ENCODE peak calls at places on chromosomes 11 and 22, in four cellular contexts. S, M, V and K are unnamed samples.

GRCh38 chr22:38696606-38697005 is 4.1 kb downstream of the JOSD1 start:
- DNase-seq in S (no peak), M (peak; percentile 77), V (peak; percentile 61), K (no peak)

GRCh38 chr11:103202048-103202651 is 92.9 kb downstream of the DYNC2H1 start:
- DNase-seq in S (peak; percentile 1), M (no peak), V (peak; percentile 51), K (peak; percentile 4)

GRCh38 chr11:86458294-86459001 is 83.8 kb downstream of the CCDC81 start:
- DNase-seq in S (no peak), M (no peak), V (no peak), K (no peak)

GRCh38 chr11:104547996-104548661 is 350.1 kb downstream of the CASP12 start:
- DNase-seq in S (no peak), M (peak; percentile 34), V (no peak), K (no peak)

GRCh38 chr11:6400431-6401345 is 10.4 kb downstream of the SMPD1 start:
- DNase-seq in S (no peak), M (no peak), V (no peak), K (no peak)

GRCh38 chr11:14971865-14972580 is at the start of gene CALCA:
- DNase-seq in S (no peak), M (no peak), V (no peak), K (no peak)

GRCh38 chr11:5809905-5810792 is 1.4 kb downstream of the OR52N2 start:
- DNase-seq in S (no peak), M (no peak), V (no peak), K (no peak)

GRCh38 chr11:72844356-72844755 is 30.1 kb downstream of the ATG16L2 start:
- DNase-seq in S (no peak), M (no peak), V (no peak), K (peak; percentile 55)

GRCh38 chr11:119584193-119585037 is 144.6 kb downstream of the NECTIN1 start:
- DNase-seq in S (peak; percentile 93), M (peak; percentile 62), V (no peak), K (peak; percentile 5)

GRCh38 chr22:22462813-22463567 is 45.6 kb downstream of the ZNF280B start:
- DNase-seq in S (no peak), M (no peak), V (peak; percentile 30), K (no peak)

GRCh38 chr11:116927163-116927772 is 89.8 kb upstream of the APOA1 start:
- DNase-seq in S (no peak), M (no peak), V (no peak), K (no peak)

GRCh38 chr11:34303028-34303427 is 54.8 kb downstream of the ABTB2 start:
- DNase-seq in S (no peak), M (no peak), V (no peak), K (no peak)

GRCh38 chr22:44337658-44338004 is 24.9 kb upstream of the SHISAL1 start:
- DNase-seq in S (no peak), M (no peak), V (peak; percentile 33), K (no peak)

GRCh38 chr11:117281159-117281558 is 10.0 kb upstream of the BACE1-AS start:
- DNase-seq in S (no peak), M (peak; percentile 77), V (peak; percentile 11), K (peak; percentile 92)

GRCh38 chr11:110921742-110922200 is 209.5 kb upstream of the ARHGAP20 start:
- DNase-seq in S (no peak), M (peak; percentile 28), V (no peak), K (peak; percentile 54)

GRCh38 chr11:83195176-83195531 is 1.6 kb downstream of the ANKRD42 start:
- DNase-seq in S (no peak), M (no peak), V (no peak), K (no peak)

GRCh38 chr11:74276581-74276980 is 34.9 kb downstream of the P4HA3 start:
- DNase-seq in S (no peak), M (no peak), V (no peak), K (no peak)

GRCh38 chr11:113579292-113579940 is 104.2 kb upstream of the DRD2 start:
- DNase-seq in S (no peak), M (no peak), V (no peak), K (no peak)

GRCh38 chr11:102666331-102666957 is 39.1 kb downstream of the MMP27 start:
- DNase-seq in S (peak; percentile 15), M (peak; percentile 21), V (peak; percentile 46), K (no peak)

GRCh38 chr11:111561801-111562325 is 21.3 kb downstream of the LAYN start:
- DNase-seq in S (peak; percentile 38), M (no peak), V (peak; percentile 45), K (peak; percentile 58)

GRCh38 chr11:127919206-127920000 is 668.0 kb downstream of the ETS1 start:
- DNase-seq in S (no peak), M (peak; percentile 65), V (no peak), K (peak; percentile 82)

GRCh38 chr11:46363031-46363407 is 15.8 kb downstream of the DGKZ start:
- DNase-seq in S (no peak), M (peak; percentile 55), V (peak; percentile 40), K (no peak)

GRCh38 chr22:49935561-49935960 is 17.1 kb downstream of the CRELD2 start:
- DNase-seq in S (no peak), M (no peak), V (no peak), K (no peak)

GRCh38 chr22:38758276-38758945 is 2.6 kb upstream of the SUN2 start:
- DNase-seq in S (no peak), M (no peak), V (no peak), K (no peak)

GRCh38 chr11:117750357-117750756 is 46.7 kb downstream of the DSCAML1 start:
- DNase-seq in S (no peak), M (no peak), V (no peak), K (no peak)

GRCh38 chr11:8180469-8180868 is 11.6 kb upstream of the RIC3 start:
- DNase-seq in S (no peak), M (no peak), V (no peak), K (no peak)

GRCh38 chr22:44894782-44895181 is 115.0 kb downstream of the PHF21B start:
- DNase-seq in S (no peak), M (no peak), V (no peak), K (no peak)

GRCh38 chr11:60951909-60952741 is at the start of gene SLC15A3:
- DNase-seq in S (no peak), M (no peak), V (no peak), K (no peak)

GRCh38 chr11:60948251-60948650 is 3.7 kb downstream of the SLC15A3 start:
- DNase-seq in S (no peak), M (no peak), V (no peak), K (no peak)

GRCh38 chr11:60950933-60951610 is 904 bp downstream of the SLC15A3 start:
- DNase-seq in S (no peak), M (no peak), V (no peak), K (no peak)

GRCh38 chr11:60951611-60951908 is 416 bp downstream of the SLC15A3 start:
- DNase-seq in S (no peak), M (no peak), V (no peak), K (no peak)

GRCh38 chr11:60950024-60950423 is 2.0 kb downstream of the SLC15A3 start:
- DNase-seq in S (no peak), M (no peak), V (no peak), K (no peak)
- H3K4me3 ChIP-seq in S (no peak overlapping the region), M (no peak overlapping the region), V (no peak overlapping the region), K (no peak overlapping the region)

DNA sequence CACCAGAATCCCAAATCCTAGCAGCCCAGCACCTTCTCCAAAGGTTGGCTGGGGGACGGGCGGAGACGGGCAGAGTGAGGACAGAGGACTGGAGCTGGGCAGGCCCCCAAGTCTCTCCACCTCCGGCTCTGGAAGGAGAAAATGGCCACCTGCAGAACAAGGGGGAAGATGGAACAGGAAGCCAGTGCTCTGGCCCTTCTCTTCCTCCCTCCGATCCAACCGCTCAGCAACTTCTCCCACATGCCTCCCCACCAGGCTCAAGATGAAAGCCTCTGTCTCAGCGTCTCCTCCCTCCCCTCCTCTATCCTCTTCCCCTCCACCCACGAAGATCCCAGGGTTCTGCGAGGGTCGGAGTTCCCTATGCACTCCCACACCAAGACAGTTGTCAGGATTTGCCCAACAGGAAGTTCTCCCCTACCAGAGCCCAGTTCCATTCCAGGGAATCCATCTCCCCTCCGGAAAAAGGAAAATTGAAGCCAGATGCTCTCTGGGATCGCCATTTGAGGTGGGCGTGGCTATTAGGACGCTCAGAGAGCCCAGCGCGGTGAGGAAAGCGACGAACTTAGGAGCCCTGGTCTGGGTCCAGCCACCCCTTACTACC is 20.0 kb downstream of the ADA2 start:
- DNase-seq in S (peak; percentile 65), M (peak; percentile 1), V (no peak), K (peak; percentile 5)
- H3K4me3 ChIP-seq in S (peak overlapping the region; percentile 60), M (peak overlapping the region; percentile 35), V (no peak overlapping the region), K (peak overlapping the region; percentile 1)

GRCh38 chr22:29306830-29307657 is 594 bp downstream of the GAS2L1 start:
- DNase-seq in S (peak; percentile 49), M (no peak), V (peak; percentile 64), K (no peak)

GRCh38 chr22:29308148-29308790 is 1.8 kb downstream of the GAS2L1 start:
- DNase-seq in S (no peak), M (no peak), V (no peak), K (no peak)

GRCh38 chr22:29307658-29308147 is 1.3 kb downstream of the GAS2L1 start:
- DNase-seq in S (no peak), M (no peak), V (no peak), K (no peak)

GRCh38 chr22:29306175-29306829 is at the start of gene GAS2L1:
- DNase-seq in S (no peak), M (no peak), V (peak; percentile 76), K (no peak)

GRCh38 chr22:29305836-29306174 is 645 bp upstream of the GAS2L1 start:
- DNase-seq in S (no peak), M (no peak), V (no peak), K (no peak)
- H3K4me3 ChIP-seq in S (no peak overlapping the region), M (no peak overlapping the region), V (peak overlapping the region; percentile 80), K (peak overlapping the region; percentile 86)

GRCh38 chr11:637593-638507 is 781 bp downstream of the DRD4 start:
- DNase-seq in S (no peak), M (no peak), V (no peak), K (no peak)
- H3K4me3 ChIP-seq in S (no peak overlapping the region), M (no peak overlapping the region), V (no peak overlapping the region), K (no peak overlapping the region)

DNA sequence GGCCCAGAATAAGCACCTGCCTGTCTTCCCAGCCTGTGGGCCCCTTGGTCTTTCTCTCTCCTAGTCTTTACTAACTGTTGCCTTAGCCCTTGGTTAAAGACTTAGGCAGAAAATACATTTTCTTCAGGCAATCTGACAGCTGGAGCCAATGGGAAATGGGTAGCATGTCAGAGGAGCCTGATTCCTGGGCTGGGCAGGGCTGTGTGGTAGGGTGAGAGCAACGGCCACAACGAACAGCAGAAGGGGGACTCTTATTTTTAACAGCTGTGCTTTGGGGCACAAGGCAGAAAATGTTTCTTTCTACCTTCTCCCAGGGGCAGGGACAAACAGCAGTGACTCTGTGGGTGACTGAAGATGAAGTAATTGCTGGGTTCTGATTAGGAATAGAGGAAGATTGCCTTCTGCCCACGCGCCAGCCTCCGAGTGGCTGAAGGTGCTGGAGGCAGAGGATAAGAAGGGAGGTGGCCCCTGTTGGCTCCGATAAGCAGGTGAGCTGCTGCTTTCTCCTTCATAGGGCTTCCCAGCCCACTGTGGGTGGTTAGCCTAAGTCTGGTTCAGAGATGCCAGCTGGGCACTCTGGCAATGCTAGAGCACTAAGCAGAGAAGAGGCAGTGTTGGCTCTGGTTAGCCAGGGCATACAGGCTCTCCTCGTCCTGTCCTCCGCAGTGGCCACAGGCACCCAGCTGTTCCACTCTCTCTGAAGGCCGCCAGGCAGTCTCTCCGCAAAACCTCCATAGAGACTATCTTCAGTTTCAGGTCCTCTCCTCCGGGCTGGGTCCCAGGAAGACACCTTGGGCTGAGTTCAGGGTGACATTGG is 1.5 kb downstream of the YPEL4 start:
- DNase-seq in S (no peak), M (no peak), V (no peak), K (no peak)
- H3K4me3 ChIP-seq in S (no peak overlapping the region), M (no peak overlapping the region), V (no peak overlapping the region), K (peak overlapping the region; percentile 59)